ENCODE peak calls at places on chromosomes 11 and 22, in ten cellular contexts. E is stimulated activated CD4-positive, alpha-beta T cell treated with anti-CD3 and anti-CD28 coated beads, Interleukin-15, amount 100 ng/mL, for 48 hours; R is WTC11; X is HuH-7.5; F is stimulated activated CD8-positive, alpha-beta memory T cell treated with anti-CD3 and anti-CD28 coated beads, Interleukin-4, amount 100 ng/mL, for 24 hours; O is AG08395; B is AG04450; C is activated T-helper 1 cell treated with Interleukin-2 at 50 U/mL for 16 hours; I is prostate gland; P is Jurkat, Clone E6-1. U is an unnamed sample.

GRCh38 chr11:31870609-31871309 is 59.6 kb upstream of the PAX6 start:
- DNase-seq in B (peak; percentile 2), P (peak; percentile 43), F (no peak), O (peak; percentile 40), E (peak; percentile 6), C (no peak), I (peak; percentile 23), X (peak; percentile 50), R (peak; percentile 87), U (no peak)

GRCh38 chr11:58390551-58391063 is 16.1 kb downstream of the OR5B3 start:
- DNase-seq in C (no peak), I (no peak), E (no peak), P (no peak), O (no peak), F (no peak), B (no peak), X (no peak), R (no peak), U (no peak)

GRCh38 chr11:46560300-46561025 is 33.4 kb downstream of the AMBRA1 start:
- DNase-seq in R (no peak), C (no peak), I (peak; percentile 22), P (peak; percentile 57), O (peak; percentile 33), F (no peak), E (no peak), X (no peak), B (no peak), U (peak; percentile 41)

GRCh38 chr11:128518493-128519207 is 68.7 kb downstream of the ETS1 start:
- DNase-seq in P (no peak), X (no peak), E (no peak), I (no peak), F (no peak), C (no peak), B (no peak), R (no peak), O (no peak), U (no peak)

GRCh38 chr22:50730941-50731661 is 6.9 kb upstream of the ACR start:
- DNase-seq in E (no peak), P (no peak), X (no peak), F (no peak), C (no peak), O (peak; percentile 31), B (no peak), R (peak; percentile 25), I (no peak), U (no peak)

GRCh38 chr11:82995754-82996398 is 75.8 kb downstream of the RAB30 start:
- DNase-seq in P (no peak), R (no peak), X (no peak), F (no peak), O (peak; percentile 24), B (no peak), E (no peak), C (no peak), I (no peak), U (no peak)

GRCh38 chr11:69357458-69358397 is 63.8 kb downstream of the MYEOV start:
- DNase-seq in I (no peak), P (no peak), F (no peak), R (no peak), O (no peak), C (no peak), X (no peak), E (no peak), B (no peak), U (no peak)

GRCh38 chr22:20000246-20001081 is 16.2 kb downstream of the ARVCF start:
- DNase-seq in P (no peak), B (no peak), I (no peak), C (no peak), X (no peak), O (no peak), R (no peak), F (no peak), E (no peak), U (no peak)

GRCh38 chr11:77908835-77909234 is 85.6 kb downstream of the INTS4 start:
- DNase-seq in X (no peak), C (no peak), R (no peak), O (no peak), P (no peak), I (no peak), B (no peak), F (no peak), E (no peak), U (no peak)

GRCh38 chr11:122197055-122197987 is 81.3 kb upstream of the BLID start:
- DNase-seq in C (no peak), I (no peak), O (peak; percentile 97), B (peak; percentile 94), F (no peak), P (no peak), R (no peak), X (no peak), E (no peak), U (no peak)

GRCh38 chr22:33883561-33883960 is 36.7 kb downstream of the LARGE1 start:
- DNase-seq in E (no peak), I (no peak), B (no peak), X (no peak), O (no peak), C (no peak), P (peak; percentile 5), F (no peak), R (no peak), U (no peak)

U was measured in GM12864.